ENCODE peak calls at places on chromosomes 6 and 20, in four cellular contexts. I is progenitor cell of endocrine pancreas, P is BE2C, Q is MM.1S. R is an unnamed sample.

GRCh38 chr6:139983555-139984276 is 609.3 kb upstream of the CITED2 start:
- DNase-seq in P (no peak), I (no peak), Q (no peak), R (no peak)

GRCh38 chr6:129488313-129488712 is 221.7 kb downstream of the ARHGAP18 start:
- DNase-seq in P (no peak), I (no peak), Q (no peak), R (no peak)

GRCh38 chr6:35706468-35706867 is 17.8 kb upstream of the FKBP5 start:
- DNase-seq in I (no peak), P (no peak), Q (no peak), R (no peak)

GRCh38 chr6:136226674-136227377 is 23.3 kb downstream of the MTFR2 start:
- DNase-seq in Q (no peak), I (no peak), P (no peak), R (no peak)

GRCh38 chr20:6756961-6757595 is 10.4 kb upstream of the BMP2 start:
- DNase-seq in P (no peak), I (no peak), Q (no peak), R (no peak)

GRCh38 chr6:75101896-75102680 is 103.8 kb downstream of the COL12A1 start:
- DNase-seq in P (no peak), I (no peak), Q (no peak), R (no peak)

GRCh38 chr6:112030965-112031660 is 22.8 kb upstream of the CCN6 start:
- DNase-seq in I (no peak), Q (no peak), P (no peak), R (no peak)

GRCh38 chr6:25922301-25922700 is 8.2 kb downstream of the SLC17A2 start:
- DNase-seq in Q (no peak), P (no peak), I (no peak), R (no peak)

GRCh38 chr20:63573739-63574131 is 304 bp downstream of the HELZ2 start:
- DNase-seq in I (no peak), P (no peak), Q (no peak), R (no peak)

GRCh38 chr20:50110141-50111047 is 2.6 kb downstream of the UBE2V1 start:
- DNase-seq in Q (peak), I (no peak), P (no peak), R (no peak)

GRCh38 chr20:16241911-16242310 is 331.3 kb downstream of the KIF16B start:
- DNase-seq in Q (no peak), I (no peak), P (peak), R (no peak)

GRCh38 chr6:55758156-55758942 is 117.0 kb downstream of the BMP5 start:
- DNase-seq in Q (no peak), I (no peak), P (no peak), R (no peak)

GRCh38 chr6:145091102-145091826 is 644.1 kb downstream of the EPM2A start:
- DNase-seq in I (no peak), Q (no peak), P (no peak), R (no peak)

GRCh38 chr20:57399587-57400261 is 8.5 kb downstream of the RBM38 start:
- DNase-seq in Q (peak), I (no peak), P (no peak), R (no peak)

GRCh38 chr20:43960231-43960630 is 45.6 kb downstream of the TOX2 start:
- DNase-seq in P (no peak), Q (no peak), I (no peak), R (no peak)

GRCh38 chr6:52435345-52435744 is 15.2 kb downstream of the EFHC1 start:
- DNase-seq in Q (no peak), P (no peak), I (no peak), R (no peak)

GRCh38 chr6:16200231-16200941 is 38.0 kb upstream of the GMPR start:
- DNase-seq in I (no peak), Q (no peak), P (no peak), R (peak)

GRCh38 chr6:47454713-47455396 is 22.7 kb upstream of the CD2AP start:
- DNase-seq in P (no peak), Q (no peak), I (no peak), R (no peak)

GRCh38 chr6:42292002-42292735 is 74.5 kb upstream of the MRPS10 start:
- DNase-seq in Q (no peak), P (no peak), I (no peak), R (no peak)

GRCh38 chr6:1611572-1612385 is 2.1 kb downstream of the FOXC1 start:
- DNase-seq in P (peak), I (no peak), Q (no peak), R (peak)

GRCh38 chr6:42942444-42942843 is 13.2 kb downstream of the CNPY3 start:
- DNase-seq in P (no peak), Q (no peak), I (no peak), R (no peak)

GRCh38 chr6:49801525-49801924 is 14.4 kb upstream of the PGK2 start:
- DNase-seq in P (no peak), I (no peak), Q (no peak), R (no peak)

GRCh38 chr20:38354227-38354626 is 7.9 kb downstream of the LBP start:
- DNase-seq in Q (no peak), I (no peak), P (no peak), R (no peak)

GRCh38 chr20:44721785-44722054 is 6.6 kb downstream of the CCN5 start:
- DNase-seq in I (no peak), P (no peak), Q (no peak), R (no peak)

GRCh38 chr20:44768256-44768655 is 22.6 kb downstream of the KCNK15 start:
- DNase-seq in Q (no peak), P (no peak), I (no peak), R (no peak)

GRCh38 chr6:41256383-41256782 is 28.2 kb downstream of the TREML4 start:
- DNase-seq in Q (peak), P (no peak), I (no peak), R (no peak)

GRCh38 chr6:54980511-54981275 is 134.1 kb downstream of the FAM83B start:
- DNase-seq in Q (no peak), P (no peak), I (no peak), R (no peak)

GRCh38 chr6:161091972-161092701 is 100.6 kb downstream of the MAP3K4 start:
- DNase-seq in P (no peak), Q (no peak), I (no peak), R (no peak)

GRCh38 chr6:25138697-25139051 is 140.5 kb upstream of the CARMIL1 start:
- DNase-seq in I (no peak), P (no peak), Q (peak), R (no peak)

GRCh38 chr6:151240861-151241642 is 1.3 kb downstream of the AKAP12 start:
- DNase-seq in I (peak), Q (no peak), P (peak), R (peak)

GRCh38 chr20:26169506-26169905 is 472.9 kb upstream of the ZNF337 start:
- DNase-seq in P (no peak), Q (no peak), I (no peak), R (no peak)

GRCh38 chr6:8940356-8940755 is 505.0 kb upstream of the SLC35B3 start:
- DNase-seq in Q (no peak), I (no peak), P (no peak), R (no peak)

GRCh38 chr20:53623127-53623453 is 29.5 kb upstream of the ZNF217 start:
- DNase-seq in I (no peak), P (no peak), Q (peak), R (no peak)
- TF ChIP-seq CTCF in I (no peak), P (no peak), Q (no peak), R (no peak)

GRCh38 chr6:108565893-108566292 is 5.2 kb downstream of the FOXO3 start:
- DNase-seq in I (no peak), Q (peak), P (no peak), R (no peak)
- TF ChIP-seq CTCF in I (no peak), Q (no peak), P (no peak), R (no peak)

DNA sequence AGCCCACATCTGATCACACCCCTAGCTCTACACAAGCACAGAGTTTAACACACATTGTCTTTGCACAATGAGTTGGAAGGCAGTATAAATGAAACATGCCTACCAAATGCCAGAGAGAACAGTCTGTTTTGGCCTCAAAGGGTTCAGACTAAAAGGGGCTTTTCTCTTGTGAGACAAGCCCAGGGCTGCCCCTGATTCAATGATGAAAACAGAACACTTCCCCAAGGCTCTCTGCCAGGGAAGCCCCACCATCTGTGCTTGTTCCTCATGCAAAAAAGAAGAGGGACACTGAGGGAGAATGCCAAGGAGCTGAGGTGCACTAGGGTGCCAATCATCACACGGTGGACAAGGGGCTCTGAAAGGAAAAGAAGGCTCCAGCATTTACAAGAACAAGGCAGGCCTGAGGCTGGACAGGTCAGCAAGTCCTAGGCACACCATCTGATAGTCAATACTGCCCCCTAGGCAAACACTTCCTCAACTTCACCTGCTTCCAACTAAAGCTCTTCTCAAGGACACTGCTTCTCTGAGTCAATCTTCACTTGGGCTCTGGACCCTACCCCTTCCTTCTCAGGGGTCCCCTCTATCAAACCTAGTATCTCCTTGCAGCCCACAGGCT is 37.5 kb upstream of the SLC4A11 start:
- DNase-seq in Q (peak), I (no peak), P (no peak), R (no peak)
- TF ChIP-seq CTCF in Q (peak), I (peak), P (peak), R (peak)

GRCh38 chr20:22248052-22248667 is 336.2 kb downstream of the FOXA2 start:
- DNase-seq in P (peak), I (no peak), Q (no peak), R (peak)
- TF ChIP-seq CTCF in P (peak), I (peak), Q (peak), R (peak)

DNA sequence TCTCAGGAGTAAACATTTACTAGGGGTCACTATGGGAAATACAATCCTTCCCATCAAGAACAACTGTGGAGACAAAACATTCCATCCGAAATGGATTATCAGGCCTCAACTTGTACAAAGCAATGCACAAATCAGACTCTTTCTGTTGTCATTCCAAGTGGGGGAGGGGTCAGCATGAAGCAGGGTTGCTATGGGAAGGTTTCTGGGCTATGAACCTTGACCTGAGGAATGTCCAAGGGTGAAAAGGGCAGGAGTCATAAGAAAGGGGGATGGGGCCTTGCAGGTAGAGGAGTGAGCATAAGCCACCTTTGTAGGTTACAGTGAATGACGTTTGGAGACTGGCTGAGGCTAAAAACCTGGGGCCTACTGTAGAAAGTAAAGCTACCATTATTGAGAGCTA is 3.1 kb downstream of the METTL24 start:
- DNase-seq in Q (no peak), P (no peak), I (no peak), R (peak)
- TF ChIP-seq CTCF in Q (no peak), P (no peak), I (no peak), R (no peak)

GRCh38 chr6:14263881-14264424 is 146.4 kb downstream of the CD83 start:
- DNase-seq in P (no peak), I (no peak), Q (no peak), R (no peak)

GRCh38 chr6:14266266-14266665 is 148.7 kb downstream of the CD83 start:
- DNase-seq in P (no peak), Q (no peak), I (no peak), R (no peak)

GRCh38 chr6:14267885-14268660 is 150.5 kb downstream of the CD83 start:
- DNase-seq in I (no peak), Q (no peak), P (no peak), R (no peak)

GRCh38 chr6:14269434-14269833 is 151.9 kb downstream of the CD83 start:
- DNase-seq in Q (no peak), P (no peak), I (no peak), R (no peak)

GRCh38 chr6:14265049-14266021 is 147.8 kb downstream of the CD83 start:
- DNase-seq in I (no peak), P (peak), Q (no peak), R (no peak)
- TF ChIP-seq CTCF in I (peak), P (peak), Q (no peak), R (no peak)

GRCh38 chr6:29375191-29375590 is at the start of gene OR12D3:
- DNase-seq in I (no peak), Q (no peak), P (no peak), R (no peak)

DNA sequence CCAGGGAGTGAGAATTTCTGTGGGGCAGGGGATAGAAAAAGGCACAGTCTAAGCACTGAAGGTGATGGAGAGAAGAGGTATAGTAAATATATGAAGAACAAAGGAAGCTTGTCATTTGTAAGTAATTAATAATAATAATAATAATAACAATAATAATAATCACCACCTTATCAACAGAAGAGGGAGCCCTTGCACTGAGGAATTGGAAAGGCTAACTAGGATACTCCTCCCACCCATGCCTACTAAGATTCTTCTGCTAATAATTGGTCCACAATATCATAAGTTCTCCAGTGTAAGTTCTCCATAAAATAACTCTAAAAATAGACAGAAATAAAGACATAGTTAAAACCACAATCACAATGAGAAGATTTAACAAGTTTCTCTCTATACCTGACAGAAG is 912 bp upstream of the OR12D3 start:
- DNase-seq in I (no peak), Q (peak), P (no peak), R (no peak)
- TF ChIP-seq CTCF in I (peak), Q (no peak), P (no peak), R (no peak)

DNA sequence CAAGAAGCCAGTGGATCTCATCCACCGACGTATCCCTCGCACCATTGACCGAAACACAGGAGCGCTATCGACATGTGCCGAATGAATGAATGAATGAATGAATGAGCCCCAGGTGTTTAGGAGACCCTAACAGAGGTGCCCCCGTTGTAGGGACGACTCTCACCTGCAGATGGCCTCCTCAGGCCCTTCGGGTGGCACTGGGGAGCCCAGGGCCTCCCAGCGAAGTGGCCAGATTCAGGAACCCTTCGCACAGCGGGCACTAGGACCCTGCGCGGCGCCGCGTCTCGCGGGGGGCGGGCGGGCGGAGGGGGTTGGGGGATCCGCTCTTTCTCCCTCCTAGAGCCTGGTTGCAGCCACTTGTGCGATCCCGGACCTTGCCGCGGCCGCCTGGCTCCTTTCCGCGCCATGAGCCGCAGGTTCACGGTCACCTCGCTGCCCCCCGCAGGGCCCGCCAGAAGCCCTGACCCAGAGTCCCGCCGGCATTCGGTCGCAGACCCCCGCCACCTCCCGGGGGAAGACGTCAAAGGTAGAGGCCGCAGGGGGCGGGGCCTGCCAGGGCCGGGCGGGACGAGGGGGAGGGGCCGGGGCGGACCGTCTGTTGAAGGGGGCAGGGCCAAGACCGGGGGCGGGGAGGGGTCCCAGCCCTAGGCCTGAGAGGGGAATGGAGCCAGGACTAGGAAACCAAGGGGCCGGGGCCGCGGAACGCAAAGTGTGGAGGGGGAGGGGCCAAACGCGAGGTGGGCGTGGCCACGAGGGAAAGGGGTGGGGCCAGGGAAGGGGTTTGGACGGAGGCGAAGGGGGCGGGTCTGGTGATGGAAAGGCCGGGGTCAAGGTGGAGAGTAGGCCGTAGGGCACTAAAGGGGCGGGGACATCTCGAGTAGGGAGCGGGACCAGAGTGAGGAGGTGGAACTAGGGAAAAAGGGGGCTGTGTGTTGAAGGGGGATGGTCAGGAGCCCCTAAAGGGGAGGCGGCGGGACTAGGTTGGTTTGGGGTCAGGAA is 7.4 kb upstream of the SLC12A5 start:
- DNase-seq in P (peak), I (peak), Q (peak), R (peak)
- TF ChIP-seq CTCF in P (peak), I (peak), Q (peak), R (no peak)

DNA sequence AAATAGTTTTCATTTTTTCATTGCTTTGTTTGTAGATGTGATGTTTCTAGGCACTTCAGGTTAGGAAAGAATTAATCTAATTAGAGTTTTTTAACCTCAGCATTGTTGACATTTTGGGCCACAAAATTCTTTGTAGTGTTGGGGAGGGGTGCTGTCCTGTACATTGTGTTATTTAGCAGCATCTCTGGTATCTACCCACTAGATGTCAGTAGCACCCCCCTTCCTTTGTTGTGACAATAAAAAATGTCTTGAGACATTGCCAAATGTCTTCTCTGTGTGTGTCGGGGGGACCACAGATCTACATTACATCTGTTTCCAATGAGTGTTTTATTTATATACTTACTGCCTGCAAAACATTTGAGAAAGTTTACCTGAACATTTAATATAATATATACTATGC is 45.6 kb downstream of the EYA4 start:
- DNase-seq in Q (peak), I (no peak), P (peak), R (no peak)
- TF ChIP-seq CTCF in Q (peak), I (peak), P (peak), R (peak)

GRCh38 chr6:14423955-14424354 is 306.4 kb downstream of the CD83 start:
- DNase-seq in I (no peak), Q (no peak), P (no peak), R (no peak)
- TF ChIP-seq CTCF in I (no peak), Q (no peak), P (no peak), R (no peak)

R was measured in nephron progenitor cell.